ENCODE peak calls at places on chromosomes 1 and 21, in five cellular contexts. M is cardiac fibroblast, G is fibroblast of mammary gland, Z is coronary artery, F is epithelial cell of esophagus. Q is an unnamed sample.

GRCh38 chr1:109357673-109358072 is 40.0 kb downstream of the SORT1 start:
- DNase-seq in F (no peak), M (peak), G (no peak), Z (no peak), Q (peak)

GRCh38 chr1:41882496-41882895 is 36.2 kb downstream of the HIVEP3 start:
- DNase-seq in M (no peak), Z (no peak), G (no peak), F (no peak), Q (no peak)

GRCh38 chr1:92879316-92879968 is 47.6 kb downstream of the RPL5 start:
- DNase-seq in G (no peak), Z (no peak), F (no peak), M (no peak), Q (no peak)

GRCh38 chr1:43994794-43995790 is 3.7 kb downstream of the CCDC24 start:
- DNase-seq in M (peak), F (no peak), Z (no peak), G (peak), Q (no peak)

GRCh38 chr1:161427733-161428516 is 60.2 kb upstream of the CFAP126 start:
- DNase-seq in M (peak), F (peak), Z (no peak), G (peak), Q (peak)

GRCh38 chr1:81032374-81032773 is 768.4 kb upstream of the ADGRL2 start:
- DNase-seq in G (no peak), M (no peak), F (no peak), Z (no peak), Q (no peak)

GRCh38 chr1:246497331-246497915 is 9.7 kb downstream of the SMYD3 start:
- DNase-seq in M (peak), F (peak), G (peak), Z (no peak), Q (peak)

GRCh38 chr1:67942269-67942668 is 108.2 kb downstream of the DIRAS3 start:
- DNase-seq in Z (no peak), G (no peak), M (peak), F (no peak), Q (peak)

GRCh38 chr1:244160455-244161020 is 109.5 kb downstream of the ZBTB18 start:
- DNase-seq in Z (no peak), F (no peak), G (no peak), M (no peak), Q (no peak)

GRCh38 chr1:25072461-25072860 is 142.4 kb upstream of the RUNX3 start:
- DNase-seq in M (no peak), F (no peak), G (no peak), Z (no peak), Q (no peak)

GRCh38 chr1:58575831-58576726 is 973 bp downstream of the TACSTD2 start:
- DNase-seq in G (no peak), Z (no peak), F (peak), M (no peak), Q (no peak)

GRCh38 chr21:33042812-33043211 is 17.1 kb downstream of the OLIG2 start:
- DNase-seq in F (peak), G (peak), Z (no peak), M (peak), Q (peak)

GRCh38 chr1:32107742-32108661 is at the start of gene KPNA6:
- DNase-seq in G (peak), M (peak), Z (peak), F (peak), Q (peak)

GRCh38 chr1:154857022-154857421 is 13.1 kb downstream of the KCNN3 start:
- DNase-seq in M (no peak), F (no peak), Z (no peak), G (no peak), Q (no peak)

GRCh38 chr1:234887026-234887910 is 241.4 kb downstream of the TOMM20 start:
- DNase-seq in G (peak), F (peak), M (no peak), Z (no peak), Q (peak)

GRCh38 chr1:59672851-59673574 is 141.7 kb upstream of the HOOK1 start:
- DNase-seq in Z (no peak), M (peak), F (peak), G (peak), Q (peak)

GRCh38 chr1:4062560-4062959 is 162.5 kb upstream of the C1orf174 start:
- DNase-seq in F (no peak), M (no peak), G (no peak), Z (no peak), Q (no peak)

GRCh38 chr1:106676021-106676420 is 380.5 kb upstream of the PRMT6 start:
- DNase-seq in Z (no peak), G (peak), F (peak), M (peak), Q (peak)

GRCh38 chr1:230282157-230282556 is 144.0 kb downstream of the PGBD5 start:
- DNase-seq in F (no peak), Z (no peak), G (no peak), M (no peak), Q (no peak)

GRCh38 chr1:66624412-66625060 is 90.6 kb downstream of the SGIP1 start:
- DNase-seq in Z (no peak), M (peak), F (peak), G (peak), Q (peak)

GRCh38 chr1:6914646-6915178 is 129.5 kb downstream of the CAMTA1 start:
- DNase-seq in F (no peak), G (no peak), Z (no peak), M (no peak), Q (no peak)

GRCh38 chr1:152110860-152111514 is 4.3 kb downstream of the TCHH start:
- DNase-seq in Z (no peak), F (peak), G (peak), M (peak), Q (peak)

GRCh38 chr1:15352122-15352957 is 57.3 kb upstream of the EFHD2 start:
- DNase-seq in Z (no peak), F (peak), G (peak), M (peak), Q (peak)

GRCh38 chr1:4584471-4584870 is 69.9 kb upstream of the AJAP1 start:
- DNase-seq in F (no peak), Z (peak), M (no peak), G (no peak), Q (no peak)

GRCh38 chr1:67652800-67653199 is 32.2 kb upstream of the GADD45A start:
- DNase-seq in M (peak), G (peak), Z (no peak), F (peak), Q (peak)

GRCh38 chr1:150259758-150260669 is 2.4 kb downstream of the CA14 start:
- DNase-seq in M (peak), Z (no peak), F (peak), G (no peak), Q (no peak)

GRCh38 chr1:187092104-187092503 is 263.4 kb downstream of the PLA2G4A start:
- DNase-seq in G (no peak), M (no peak), Z (no peak), F (no peak), Q (no peak)

GRCh38 chr1:237016626-237017025 is 12.4 kb upstream of the MT1HL1 start:
- DNase-seq in Z (no peak), F (no peak), G (no peak), M (no peak), Q (no peak)

GRCh38 chr21:43331111-43331961 is 95.6 kb downstream of the SIK1 start:
- DNase-seq in Z (no peak), F (no peak), M (no peak), G (no peak), Q (no peak)

GRCh38 chr1:229651546-229651945 is 25.5 kb downstream of the URB2 start:
- DNase-seq in G (no peak), M (no peak), Z (no peak), F (no peak), Q (no peak)

GRCh38 chr1:169550294-169550693 is 36.0 kb downstream of the F5 start:
- DNase-seq in F (peak), G (peak), Z (no peak), M (peak), Q (peak)

GRCh38 chr1:229986737-229987364 is 80.2 kb upstream of the GALNT2 start:
- DNase-seq in M (no peak), G (no peak), Z (no peak), F (no peak), Q (no peak)

GRCh38 chr1:156571261-156571958 is 955 bp downstream of the IQGAP3 start:
- DNase-seq in G (peak), Z (no peak), M (peak), F (peak), Q (peak)

GRCh38 chr1:45340816-45341215 is 576 bp upstream of the MUTYH start:
- DNase-seq in G (no peak), Z (no peak), F (no peak), M (peak), Q (peak)

GRCh38 chr1:4702927-4703326 is 48.5 kb downstream of the AJAP1 start:
- DNase-seq in Z (no peak), G (peak), F (no peak), M (no peak), Q (no peak)

GRCh38 chr1:203129501-203130231 is 2.1 kb downstream of the ADORA1 start:
- DNase-seq in F (no peak), Z (peak), G (no peak), M (peak), Q (no peak)
- H3K4me3 ChIP-seq in F (no peak), Z (no peak), G (no peak), M (no peak), Q (no peak)

DNA sequence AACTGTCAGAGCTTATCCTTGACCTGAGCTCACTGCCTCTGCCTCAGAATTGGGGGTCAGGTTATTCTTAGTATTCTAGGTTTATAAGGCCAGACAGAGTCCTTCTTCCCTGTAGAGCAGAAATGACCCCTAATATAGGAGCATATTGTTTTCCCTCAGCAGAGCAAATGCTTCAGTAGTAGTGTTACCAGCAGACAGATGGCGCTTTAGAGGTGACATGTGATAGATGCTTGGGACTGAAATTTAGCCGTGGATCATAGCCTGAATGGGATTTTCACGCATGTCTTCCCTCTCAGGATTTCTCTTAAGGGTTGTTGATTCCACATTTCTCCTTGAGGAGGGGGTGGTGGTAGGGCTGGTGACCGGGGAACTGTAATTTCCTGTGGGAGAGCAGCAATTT is 24.5 kb downstream of the ADARB1 start:
- DNase-seq in F (peak), M (peak), G (peak), Z (no peak), Q (peak)
- TF ChIP-seq CTCF in F (peak), M (peak), G (peak), Z (no peak), Q (peak)

DNA sequence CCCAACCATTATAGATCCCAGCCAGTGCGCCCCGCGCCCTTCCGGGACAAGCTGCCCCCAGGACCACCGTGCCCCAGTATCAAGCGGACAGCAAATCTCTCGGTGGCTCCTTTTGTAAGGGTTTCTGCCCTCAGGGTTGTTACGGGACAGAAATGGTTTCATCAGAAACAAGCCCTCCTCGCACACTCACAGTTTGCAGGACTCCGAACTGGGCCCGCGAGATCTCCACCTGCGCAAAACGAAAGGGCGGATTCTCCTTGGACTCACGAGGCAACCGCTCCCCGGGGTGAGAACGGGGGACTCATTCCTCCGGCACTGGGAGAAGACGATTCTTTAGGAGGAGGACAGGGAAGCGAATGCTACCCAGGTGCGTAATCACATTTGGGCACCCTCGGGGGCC is 51.1 kb upstream of the H6PD start:
- DNase-seq in F (no peak), M (no peak), Z (no peak), G (no peak), Q (no peak)
- H3K4me3 ChIP-seq in F (peak), M (peak), Z (peak), G (peak), Q (peak)

GRCh38 chr1:158972841-158973240 is 36.9 kb upstream of the IFI16 start:
- DNase-seq in G (peak), M (peak), F (peak), Z (no peak), Q (peak)
- TF ChIP-seq CTCF in G (no peak), M (no peak), F (peak), Z (no peak), Q (no peak)

GRCh38 chr1:248804771-248805681 is 20.7 kb downstream of the SH3BP5L start:
- DNase-seq in M (no peak), G (no peak), F (no peak), Z (no peak), Q (no peak)

GRCh38 chr1:248802454-248802853 is 23.3 kb downstream of the SH3BP5L start:
- DNase-seq in M (no peak), F (no peak), Z (no peak), G (no peak), Q (no peak)

GRCh38 chr1:248805905-248806304 is 19.8 kb downstream of the SH3BP5L start:
- DNase-seq in Z (no peak), M (no peak), G (no peak), F (no peak), Q (peak)

DNA sequence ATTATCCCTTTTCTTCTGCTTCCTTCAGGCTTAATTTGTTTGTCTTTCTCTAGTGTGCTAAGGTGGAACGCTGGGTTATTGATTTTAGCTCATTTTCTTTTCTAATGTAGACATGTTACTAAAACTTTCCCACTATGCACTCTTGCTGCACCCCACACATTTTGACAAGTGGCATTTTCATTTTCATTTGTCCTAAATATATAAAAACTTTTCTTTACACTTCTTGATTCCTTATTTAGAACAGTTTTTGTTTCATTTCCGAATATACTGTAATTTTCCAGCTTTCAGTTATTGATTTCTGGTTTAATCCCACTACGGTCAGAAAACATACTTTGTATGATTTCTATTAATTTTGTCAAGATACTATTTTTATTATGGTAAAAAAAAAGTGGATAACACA is 25.3 kb downstream of the SH3BP5L start:
- DNase-seq in F (no peak), Z (no peak), M (no peak), G (no peak), Q (no peak)
- H3K4me3 ChIP-seq in F (no peak), Z (no peak), M (no peak), G (no peak), Q (no peak)